ENCODE peak calls at places on chromosomes 12 and 14, in six cellular contexts. D is osteoblast; Q is adipocyte; P is astrocyte of the cerebellum; M is CD8-positive, alpha-beta T cell; Z is cardiac fibroblast. H is an unnamed sample.

GRCh38 chr14:53542692-53543091 is 389.6 kb upstream of the DDHD1 start:
- DNase-seq in D (no peak), Q (peak), P (peak), M (no peak), Z (peak), H (no peak)

GRCh38 chr12:26327975-26328635 is 132.7 kb downstream of the SSPN start:
- DNase-seq in D (no peak), Q (no peak), P (no peak), M (no peak), Z (no peak), H (no peak)

GRCh38 chr14:93100570-93100969 is 15.2 kb downstream of the ITPK1 start:
- DNase-seq in D (peak), Q (no peak), P (no peak), M (no peak), Z (no peak), H (no peak)

GRCh38 chr12:28497889-28498411 is 307.7 kb downstream of the CCDC91 start:
- DNase-seq in D (peak), Q (peak), P (peak), M (no peak), Z (peak), H (no peak)

GRCh38 chr12:44117368-44117767 is 281.5 kb downstream of the TMEM117 start:
- DNase-seq in D (peak), Q (no peak), P (no peak), M (no peak), Z (no peak), H (no peak)

GRCh38 chr12:89370850-89371249 is 18.5 kb upstream of the DUSP6 start:
- DNase-seq in D (no peak), Q (no peak), P (no peak), M (no peak), Z (peak), H (no peak)

GRCh38 chr14:69921052-69921451 is 41.8 kb downstream of the SMOC1 start:
- DNase-seq in D (peak), Q (no peak), P (peak), M (no peak), Z (peak), H (no peak)

GRCh38 chr14:93132472-93133065 is 16.8 kb upstream of the ITPK1 start:
- DNase-seq in D (peak), Q (no peak), P (no peak), M (no peak), Z (peak), H (no peak)

GRCh38 chr14:34052658-34053014 is 101.8 kb upstream of the EGLN3 start:
- DNase-seq in D (no peak), Q (peak), P (peak), M (no peak), Z (peak), H (peak)

GRCh38 chr12:122849352-122850047 is 14.2 kb downstream of the HIP1R start:
- DNase-seq in D (peak), Q (no peak), P (no peak), M (no peak), Z (no peak), H (no peak)

GRCh38 chr12:66187016-66187415 is 2.0 kb upstream of the IRAK3 start:
- DNase-seq in D (no peak), Q (no peak), P (no peak), M (no peak), Z (no peak), H (no peak)

GRCh38 chr12:81128930-81129554 is 51.2 kb downstream of the ACSS3 start:
- DNase-seq in D (peak), Q (peak), P (peak), M (no peak), Z (peak), H (no peak)

GRCh38 chr12:8544295-8544694 is 3.6 kb upstream of the CLEC4E start:
- DNase-seq in D (peak), Q (peak), P (peak), M (peak), Z (peak), H (no peak)

GRCh38 chr12:19561411-19561961 is 122.2 kb downstream of the AEBP2 start:
- DNase-seq in D (no peak), Q (no peak), P (no peak), M (no peak), Z (peak), H (no peak)

GRCh38 chr12:115260807-115261161 is 576.8 kb upstream of the TBX3 start:
- DNase-seq in D (no peak), Q (no peak), P (no peak), M (no peak), Z (no peak), H (no peak)

GRCh38 chr12:104740668-104741067 is 217.4 kb downstream of the SLC41A2 start:
- DNase-seq in D (no peak), Q (no peak), P (no peak), M (no peak), Z (no peak), H (no peak)

GRCh38 chr12:25827141-25827540 is 131.3 kb upstream of the RASSF8 start:
- DNase-seq in D (no peak), Q (no peak), P (no peak), M (no peak), Z (no peak), H (no peak)

GRCh38 chr14:54662491-54663116 is 95.7 kb downstream of the SAMD4A start:
- DNase-seq in D (no peak), Q (no peak), P (no peak), M (no peak), Z (no peak), H (no peak)

GRCh38 chr12:71562681-71563595 is 100.7 kb downstream of the ZFC3H1 start:
- DNase-seq in D (no peak), Q (no peak), P (no peak), M (no peak), Z (no peak), H (no peak)

GRCh38 chr12:18358930-18359329 is 97.6 kb downstream of the PIK3C2G start:
- DNase-seq in D (no peak), Q (no peak), P (no peak), M (no peak), Z (no peak), H (no peak)

GRCh38 chr14:79732911-79733310 is 478.4 kb downstream of the DIO2 start:
- DNase-seq in D (no peak), Q (peak), P (peak), M (no peak), Z (peak), H (no peak)

GRCh38 chr12:78470354-78471195 is 394.0 kb upstream of the SYT1 start:
- DNase-seq in D (peak), Q (peak), P (peak), M (no peak), Z (peak), H (no peak)

GRCh38 chr12:132850291-132850690 is 21.6 kb upstream of the GOLGA3 start:
- DNase-seq in D (no peak), Q (no peak), P (no peak), M (no peak), Z (no peak), H (no peak)

GRCh38 chr14:46717211-46717610 is 65.6 kb upstream of the RPL10L start:
- DNase-seq in D (no peak), Q (no peak), P (no peak), M (no peak), Z (no peak), H (no peak)

GRCh38 chr12:2613674-2614073 is 181.1 kb upstream of the FKBP4 start:
- DNase-seq in D (peak), Q (peak), P (peak), M (no peak), Z (peak), H (peak)

GRCh38 chr12:52278931-52279682 is 4.7 kb downstream of the KRT86 start:
- DNase-seq in D (peak), Q (peak), P (no peak), M (peak), Z (peak), H (no peak)
- H3K4me3 ChIP-seq in D (peak), Q (peak), P (peak), M (no peak), Z (no peak), H (peak)

GRCh38 chr12:102504871-102505270 is 24.5 kb upstream of the IGF1 start:
- DNase-seq in D (no peak), Q (no peak), P (no peak), M (no peak), Z (no peak), H (no peak)
- H3K4me3 ChIP-seq in D (no peak), Q (no peak), P (no peak), M (no peak), Z (no peak), H (no peak)

GRCh38 chr12:105968025-105968424 is 170.7 kb downstream of the NUAK1 start:
- DNase-seq in D (no peak), Q (peak), P (no peak), M (no peak), Z (no peak), H (no peak)

GRCh38 chr12:105970885-105971284 is 167.9 kb downstream of the NUAK1 start:
- DNase-seq in D (peak), Q (no peak), P (no peak), M (no peak), Z (no peak), H (no peak)

GRCh38 chr12:105961821-105962671 is 176.7 kb downstream of the NUAK1 start:
- DNase-seq in D (peak), Q (peak), P (no peak), M (no peak), Z (no peak), H (no peak)

GRCh38 chr12:105967038-105967776 is 171.5 kb downstream of the NUAK1 start:
- DNase-seq in D (peak), Q (peak), P (no peak), M (no peak), Z (peak), H (no peak)
- H3K4me3 ChIP-seq in D (no peak), Q (no peak), P (no peak), M (no peak), Z (no peak), H (no peak)

GRCh38 chr14:103207404-103208072 is 84.3 kb downstream of the TNFAIP2 start:
- DNase-seq in D (no peak), Q (peak), P (no peak), M (no peak), Z (no peak), H (no peak)

GRCh38 chr14:103205541-103205906 is 82.3 kb downstream of the TNFAIP2 start:
- DNase-seq in D (no peak), Q (no peak), P (no peak), M (no peak), Z (no peak), H (no peak)

GRCh38 chr14:103206023-103206481 is 82.8 kb downstream of the TNFAIP2 start:
- DNase-seq in D (no peak), Q (peak), P (no peak), M (no peak), Z (peak), H (no peak)

GRCh38 chr14:103204852-103205540 is 81.7 kb downstream of the TNFAIP2 start:
- DNase-seq in D (no peak), Q (peak), P (no peak), M (no peak), Z (peak), H (no peak)

GRCh38 chr14:103207038-103207403 is 83.8 kb downstream of the TNFAIP2 start:
- DNase-seq in D (peak), Q (peak), P (no peak), M (no peak), Z (peak), H (no peak)
- H3K4me3 ChIP-seq in D (peak), Q (peak), P (peak), M (no peak), Z (peak), H (peak)

DNA sequence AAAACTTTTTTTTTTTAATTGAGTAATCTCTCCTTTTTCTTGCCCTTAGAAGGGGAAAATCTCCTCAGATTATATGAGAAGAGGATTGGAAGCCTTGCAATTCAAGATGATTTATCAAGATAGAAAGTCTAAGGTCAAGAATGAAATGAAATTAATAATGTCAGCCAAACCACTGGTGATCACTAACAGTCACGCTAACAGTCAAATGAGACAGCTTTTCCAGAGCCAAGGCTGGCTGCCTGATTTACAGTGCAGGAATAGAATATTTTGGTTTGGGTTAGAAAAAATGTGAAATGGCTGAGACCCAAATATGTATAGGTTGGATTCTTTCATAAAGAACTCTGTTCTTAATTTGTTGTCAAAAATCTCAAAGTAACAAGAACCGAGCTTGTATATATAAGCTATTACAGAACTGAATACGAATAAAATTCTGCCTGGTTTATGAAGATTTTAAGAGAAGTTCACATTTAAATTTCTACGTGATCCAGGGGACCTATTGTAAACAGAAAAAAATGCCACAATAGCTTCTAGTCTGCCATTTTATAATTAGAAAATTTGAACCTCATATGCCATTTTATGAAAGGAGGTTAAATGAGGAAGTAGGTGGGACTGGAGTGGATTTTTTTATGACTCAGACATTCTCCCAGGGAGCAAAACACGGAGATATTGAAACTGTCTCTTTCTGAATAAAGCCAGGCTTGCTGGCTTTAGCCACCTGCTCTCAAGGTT is 204.1 kb downstream of the PPM1H start:
- DNase-seq in D (peak), Q (peak), P (peak), M (no peak), Z (peak), H (no peak)
- H3K4me3 ChIP-seq in D (peak), Q (peak), P (no peak), M (no peak), Z (no peak), H (no peak)

H was measured in epithelial cell of proximal tubule.